ENCODE peak calls at places on chromosomes 4 and X, in four cellular contexts. C, O, V and H are unnamed samples.

GRCh38 chr4:186159613-186160012 is 31.8 kb upstream of the CYP4V2 start:
- DNase-seq in C (no peak), O (no peak), V (no peak), H (no peak)

GRCh38 chr4:13704020-13704419 is 76.5 kb upstream of the BOD1L1 start:
- DNase-seq in C (no peak), O (no peak), V (no peak), H (no peak)

GRCh38 chr4:184347251-184348239 is 126.8 kb downstream of the IRF2 start:
- DNase-seq in C (peak), O (no peak), V (peak), H (peak)

GRCh38 chr4:5753766-5754528 is 42.9 kb downstream of the EVC start:
- DNase-seq in C (no peak), O (no peak), V (no peak), H (no peak)

GRCh38 chrX:99078301-99078700 is 1331.8 kb downstream of the PCDH19 start:
- DNase-seq in C (no peak), O (peak), V (no peak), H (no peak)

GRCh38 chr4:3406431-3406830 is 35.3 kb upstream of the HGFAC start:
- DNase-seq in C (no peak), O (no peak), V (no peak), H (no peak)

GRCh38 chrX:17605676-17606075 is 131.6 kb upstream of the SCML1 start:
- DNase-seq in C (no peak), O (no peak), V (no peak), H (no peak)

GRCh38 chrX:150155396-150156048 is 207.6 kb upstream of the MAMLD1 start:
- DNase-seq in C (no peak), O (no peak), V (no peak), H (no peak)

GRCh38 chr4:30790123-30790522 is 70.0 kb downstream of the PCDH7 start:
- DNase-seq in C (no peak), O (no peak), V (no peak), H (no peak)

DNA sequence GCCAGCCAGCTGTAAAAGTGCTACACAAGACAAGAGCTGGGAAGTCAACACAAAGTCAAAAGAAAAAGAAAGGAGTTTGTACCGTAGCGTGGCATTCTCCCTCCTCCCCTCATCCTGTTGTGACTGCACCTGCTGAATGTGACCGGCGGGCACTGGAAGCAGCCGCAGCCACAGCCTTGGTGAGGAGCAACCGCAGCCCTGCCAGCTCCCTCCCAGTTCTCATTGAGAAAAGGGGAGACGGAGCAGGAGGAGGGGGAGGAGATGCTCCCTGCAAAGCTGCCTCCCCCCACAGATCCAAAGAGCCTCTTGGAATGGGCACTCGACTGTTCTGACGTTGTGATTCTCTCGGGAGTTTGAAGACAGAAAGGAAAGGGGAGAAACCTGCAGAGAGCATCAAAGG is 429.9 kb downstream of the MAPK10 start:
- DNase-seq in C (no peak), O (peak), V (no peak), H (peak)
- TF ChIP-seq NR2C2 in C (no peak), O (no peak), V (no peak), H (no peak)

GRCh38 chr4:76723373-76723772 is 174.6 kb downstream of the SOWAHB start:
- DNase-seq in C (no peak), O (no peak), V (no peak), H (no peak)
- TF ChIP-seq NR2C2 in C (no peak), O (no peak), V (no peak), H (no peak)

DNA sequence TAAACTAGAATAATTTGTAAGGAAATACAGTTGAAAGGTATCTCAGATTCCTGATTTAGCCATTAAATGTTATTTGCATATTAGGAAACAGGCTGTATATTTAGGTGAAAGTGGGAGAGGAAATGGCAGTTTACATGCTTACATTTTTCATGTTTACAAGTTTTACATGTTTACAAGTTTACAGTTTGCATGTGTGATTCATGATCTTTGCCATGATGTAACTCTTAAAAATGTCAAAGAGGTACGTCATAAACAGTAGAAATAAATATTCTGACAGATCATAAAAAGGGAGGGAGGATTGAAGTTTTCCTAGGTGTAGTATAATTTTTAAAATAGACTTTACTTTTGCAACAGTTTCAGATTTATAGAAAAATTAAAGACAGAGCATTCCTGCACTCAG is 45.7 kb downstream of the KDM6A start:
- DNase-seq in C (no peak), O (no peak), V (no peak), H (no peak)
- TF ChIP-seq NR2C2 in C (no peak), O (no peak), V (no peak), H (no peak)

GRCh38 chr4:158809611-158810486 is 41.0 kb downstream of the FNIP2 start:
- DNase-seq in C (no peak), O (no peak), V (peak), H (no peak)
- TF ChIP-seq NR2C2 in C (no peak), O (no peak), V (no peak), H (no peak)

DNA sequence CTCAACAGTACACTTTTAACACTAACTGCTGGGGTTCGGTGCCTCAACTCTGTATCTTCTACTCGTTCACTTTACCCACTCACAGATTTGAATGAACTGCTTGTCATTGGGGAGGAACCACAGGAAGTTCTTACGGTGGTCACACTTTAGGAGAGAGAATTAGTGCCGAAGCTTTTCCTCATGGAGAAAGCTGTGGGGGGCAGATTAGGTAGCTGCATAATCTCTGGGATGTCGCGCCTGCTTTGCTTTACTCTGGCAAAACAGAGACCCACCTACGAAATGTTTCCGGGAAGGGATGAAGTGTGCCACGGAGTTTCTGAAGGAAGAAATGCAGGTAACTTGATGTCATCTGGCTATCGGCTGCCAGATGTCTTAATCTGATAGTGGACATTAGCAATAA is 949.7 kb upstream of the TENM3 start:
- DNase-seq in C (no peak), O (no peak), V (no peak), H (no peak)
- TF ChIP-seq NR2C2 in C (no peak), O (no peak), V (no peak), H (no peak)

DNA sequence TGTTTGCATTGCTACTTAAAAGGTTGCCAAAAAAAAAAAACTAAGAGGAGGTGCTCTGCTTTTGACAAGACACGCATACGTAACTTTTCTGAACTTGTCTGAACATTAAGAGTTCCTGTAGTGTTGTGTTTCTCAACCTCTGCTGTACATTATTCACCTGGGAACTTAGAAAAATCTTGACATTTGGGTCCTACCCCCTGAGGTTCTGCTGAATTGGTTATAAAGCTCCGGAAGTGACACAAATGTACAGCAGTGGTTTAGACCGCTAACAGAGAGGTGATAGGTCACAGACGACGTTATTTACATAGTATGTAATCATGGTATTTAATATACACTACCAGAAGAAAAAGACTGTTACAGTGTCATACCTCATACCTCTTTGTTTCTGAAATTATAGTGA is 61.1 kb downstream of the CPEB2 start:
- DNase-seq in C (no peak), O (no peak), V (no peak), H (no peak)
- TF ChIP-seq NR2C2 in C (no peak), O (no peak), V (no peak), H (no peak)

DNA sequence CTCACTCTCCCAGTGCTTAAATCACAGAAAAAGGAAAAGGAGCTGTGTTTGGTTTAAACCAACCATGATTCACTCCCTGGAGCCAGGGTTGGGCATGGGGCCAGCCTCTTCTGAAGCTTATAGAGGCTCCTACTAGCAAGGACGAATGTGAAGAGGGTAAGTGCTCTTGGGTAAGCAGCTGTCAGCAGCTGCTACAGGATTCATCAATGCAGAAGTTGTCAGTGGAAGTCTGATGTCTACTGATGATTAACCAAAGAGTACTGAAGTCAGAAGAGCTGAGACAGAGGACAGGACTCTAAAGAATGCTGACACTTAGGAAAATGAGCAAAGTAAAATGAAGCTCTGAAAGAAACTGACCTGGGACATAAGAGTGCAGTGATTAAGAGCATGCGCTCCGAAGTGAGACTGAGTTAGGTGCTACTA is 32.7 kb upstream of the JADE1 start:
- DNase-seq in C (no peak), O (no peak), V (no peak), H (no peak)
- TF ChIP-seq NR2C2 in C (no peak), O (no peak), V (no peak), H (no peak)

DNA sequence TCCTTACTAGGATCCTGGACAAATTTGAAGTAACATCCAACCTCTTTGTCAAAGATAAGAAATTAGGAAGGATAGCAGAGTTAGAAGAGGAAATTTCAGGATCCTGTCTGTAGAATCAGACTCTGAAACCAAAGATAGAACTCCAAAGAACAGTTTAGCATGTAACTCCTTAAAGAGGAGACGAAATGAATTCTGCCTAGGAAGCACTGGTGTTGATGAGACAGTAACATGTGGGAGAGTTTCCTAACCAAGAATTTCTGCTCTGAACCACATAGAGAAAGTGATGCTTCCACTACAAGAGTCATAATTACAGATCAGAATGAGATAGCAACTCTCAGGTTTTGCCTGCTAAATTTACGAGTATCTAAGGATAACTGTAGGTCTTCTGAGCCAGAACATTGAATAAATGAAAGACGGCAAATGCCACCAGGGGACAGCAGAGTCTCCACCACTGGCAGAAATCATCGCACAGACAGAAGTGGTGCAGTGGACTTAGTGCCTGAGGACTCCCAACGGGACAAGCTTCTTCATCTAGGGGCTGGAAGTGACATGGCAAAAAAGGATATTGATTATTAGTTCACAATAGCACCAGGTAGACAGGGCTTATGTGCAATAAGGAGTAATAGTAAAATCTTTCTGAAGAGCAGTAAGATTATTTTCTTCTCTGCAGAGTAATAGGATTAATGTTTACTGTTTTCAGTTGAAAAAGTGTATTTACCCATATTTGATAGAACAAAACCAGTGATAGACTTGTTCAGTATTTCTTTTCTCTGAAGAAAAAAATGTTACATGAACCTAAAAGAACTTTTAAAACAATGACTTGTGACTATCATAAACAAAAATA is 6.7 kb upstream of the PPID start:
- DNase-seq in C (no peak), O (peak), V (peak), H (peak)
- TF ChIP-seq NR2C2 in C (no peak), O (no peak), V (no peak), H (no peak)

DNA sequence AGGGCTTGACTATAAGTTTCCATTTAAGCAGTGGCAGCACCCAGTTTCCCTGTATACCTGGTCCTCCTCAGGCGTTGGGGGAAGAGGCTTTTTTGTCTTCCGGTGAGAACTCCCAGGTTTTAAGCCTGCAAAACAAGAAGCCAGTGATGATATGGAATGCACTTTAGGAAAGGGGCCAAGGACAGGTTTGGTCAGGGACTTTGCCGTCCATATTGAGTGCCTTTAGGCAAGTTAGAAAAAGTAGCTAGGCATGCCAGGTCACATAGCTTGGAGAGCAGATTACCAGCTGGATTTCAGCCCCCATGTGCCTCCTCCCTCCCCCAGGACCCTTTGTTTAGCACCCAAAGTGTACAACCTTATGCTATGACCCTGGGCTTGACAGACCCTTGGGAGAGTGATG is 13.6 kb upstream of the TIMM8A start:
- DNase-seq in C (no peak), O (no peak), V (no peak), H (no peak)
- TF ChIP-seq NR2C2 in C (no peak), O (no peak), V (no peak), H (no peak)

GRCh38 chr4:112857461-112857860 is 192.0 kb upstream of the ANK2 start:
- DNase-seq in C (no peak), O (no peak), V (no peak), H (no peak)
- TF ChIP-seq NR2C2 in C (no peak), O (no peak), V (no peak), H (no peak)